ENCODE peak calls at places on chromosomes 11 and 22, in four cellular contexts. I is sigmoid colon, L is NB4, Y is lung. D is an unnamed sample.

GRCh38 chr11:60993611-60994010 is 22.1 kb downstream of the CD6 start:
- DNase-seq in Y (no peak), I (no peak), L (no peak), D (no peak)

GRCh38 chr11:123062892-123063395 is 1.0 kb upstream of the HSPA8 start:
- DNase-seq in Y (no peak), I (no peak), L (peak; percentile 82), D (peak; percentile 62)

GRCh38 chr11:40273192-40273732 is 1186.2 kb downstream of the LRRC4C start:
- DNase-seq in I (no peak), L (no peak), Y (no peak), D (no peak)

GRCh38 chr11:114472661-114473060 is 33.4 kb downstream of the REXO2 start:
- DNase-seq in L (no peak), I (no peak), Y (no peak), D (no peak)

GRCh38 chr11:127651888-127652221 is 651.3 kb upstream of the KIRREL3 start:
- DNase-seq in L (no peak), I (no peak), Y (no peak), D (no peak)

GRCh38 chr22:28706845-28707244 is 27.2 kb upstream of the TTC28 start:
- DNase-seq in I (no peak), Y (no peak), L (no peak), D (no peak)

GRCh38 chr11:11988099-11988651 is 20.3 kb downstream of the DKK3 start:
- DNase-seq in I (peak; percentile 53), L (no peak), Y (no peak), D (peak; percentile 71)

GRCh38 chr11:67563354-67564114 is 20.1 kb upstream of the GSTP1 start:
- DNase-seq in I (peak; percentile 83), Y (no peak), L (no peak), D (peak; percentile 87)

GRCh38 chr11:96054870-96055705 is 131.2 kb upstream of the MTMR2 start:
- DNase-seq in L (peak; percentile 61), I (no peak), Y (no peak), D (peak; percentile 73)

GRCh38 chr11:9906043-9906791 is 242.3 kb downstream of the SWAP70 start:
- DNase-seq in I (no peak), L (no peak), Y (no peak), D (peak; percentile 95)

GRCh38 chr11:1230456-1231395 is 7.9 kb downstream of the MUC5B start:
- DNase-seq in Y (no peak), L (no peak), I (peak; percentile 64), D (no peak)

GRCh38 chr11:126355926-126356897 is 726 bp downstream of the ST3GAL4 start:
- DNase-seq in L (peak; percentile 81), Y (no peak), I (peak; percentile 80), D (peak; percentile 31)

GRCh38 chr11:2745511-2745910 is 45.7 kb upstream of the KCNQ1OT1 start:
- DNase-seq in L (no peak), I (peak; percentile 54), Y (no peak), D (no peak)

GRCh38 chr11:10310301-10310841 is 5.5 kb downstream of the ADM start:
- DNase-seq in Y (no peak), I (no peak), L (no peak), D (peak; percentile 77)

GRCh38 chr22:41479671-41480396 is 10.9 kb downstream of the ACO2 start:
- DNase-seq in Y (no peak), L (no peak), I (no peak), D (peak; percentile 88)

GRCh38 chr11:1113405-1114201 is 38.9 kb downstream of the MUC2 start:
- DNase-seq in I (peak; percentile 55), Y (no peak), L (no peak), D (no peak)

GRCh38 chr11:126824035-126824607 is 176.4 kb downstream of the KIRREL3 start:
- DNase-seq in Y (peak; percentile 29), L (no peak), I (no peak), D (no peak)

GRCh38 chr22:21018314-21018713 is 3.3 kb downstream of the P2RX6 start:
- DNase-seq in L (no peak), I (no peak), Y (no peak), D (no peak)

GRCh38 chr11:393219-394033 is 583 bp upstream of the PKP3 start:
- DNase-seq in I (no peak), L (peak; percentile 62), Y (no peak), D (peak; percentile 70)

GRCh38 chr11:38543311-38543710 is 1945.3 kb upstream of the RAG2 start:
- DNase-seq in Y (no peak), I (no peak), L (no peak), D (peak; percentile 82)

GRCh38 chr22:19941365-19942070 is at the start of the genes COMT and TXNRD2:
- DNase-seq in I (peak; percentile 82), Y (peak; percentile 67), L (peak; percentile 83), D (peak; percentile 60)

GRCh38 chr11:128379587-128380279 is 207.6 kb downstream of the ETS1 start:
- DNase-seq in I (no peak), L (no peak), Y (no peak), D (no peak)

GRCh38 chr22:37183432-37184379 is 4.3 kb downstream of the C1QTNF6 start:
- DNase-seq in Y (no peak), L (no peak), I (peak; percentile 57), D (no peak)

GRCh38 chr22:37180531-37181231 is 7.4 kb downstream of the C1QTNF6 start:
- DNase-seq in Y (no peak), L (no peak), I (peak; percentile 60), D (no peak)

GRCh38 chr22:37181681-37182080 is 6.4 kb downstream of the C1QTNF6 start:
- DNase-seq in Y (no peak), I (no peak), L (no peak), D (no peak)

GRCh38 chr22:37182949-37183245 is 5.2 kb downstream of the C1QTNF6 start:
- DNase-seq in L (no peak), Y (no peak), I (peak; percentile 41), D (no peak)

GRCh38 chr22:37182101-37182948 is 5.7 kb downstream of the C1QTNF6 start:
- DNase-seq in Y (no peak), I (peak; percentile 47), L (no peak), D (no peak)
- TF ChIP-seq CTCF in Y (no peak), I (no peak), L (no peak), D (no peak)

GRCh38 chr11:119983240-119983732 is 154.6 kb downstream of the TRIM29 start:
- DNase-seq in I (no peak), Y (no peak), L (no peak), D (no peak)
- TF ChIP-seq CTCF in I (no peak), Y (no peak), L (peak; percentile 17), D (no peak)

GRCh38 chr11:120318906-120319305 is 6.2 kb upstream of the TLCD5 start:
- DNase-seq in Y (no peak), I (no peak), L (no peak), D (no peak)
- TF ChIP-seq CTCF in Y (no peak), I (no peak), L (no peak), D (no peak)

GRCh38 chr11:64317325-64317960 is at the start of gene TRMT112:
- DNase-seq in L (peak; percentile 99), Y (peak; percentile 98), I (peak; percentile 99), D (peak; percentile 99)
- TF ChIP-seq CTCF in L (no peak), Y (no peak), I (no peak), D (no peak)

GRCh38 chr11:129995163-129995562 is 7.5 kb downstream of the PRDM10 start:
- DNase-seq in I (no peak), Y (no peak), L (no peak), D (no peak)

GRCh38 chr11:129987950-129988349 is 14.7 kb downstream of the PRDM10 start:
- DNase-seq in Y (no peak), I (no peak), L (no peak), D (no peak)

GRCh38 chr11:129996113-129996870 is 6.3 kb downstream of the PRDM10 start:
- DNase-seq in I (peak; percentile 75), Y (no peak), L (no peak), D (no peak)

GRCh38 chr11:129989437-129989836 is 13.2 kb downstream of the PRDM10 start:
- DNase-seq in Y (no peak), I (no peak), L (no peak), D (no peak)

DNA sequence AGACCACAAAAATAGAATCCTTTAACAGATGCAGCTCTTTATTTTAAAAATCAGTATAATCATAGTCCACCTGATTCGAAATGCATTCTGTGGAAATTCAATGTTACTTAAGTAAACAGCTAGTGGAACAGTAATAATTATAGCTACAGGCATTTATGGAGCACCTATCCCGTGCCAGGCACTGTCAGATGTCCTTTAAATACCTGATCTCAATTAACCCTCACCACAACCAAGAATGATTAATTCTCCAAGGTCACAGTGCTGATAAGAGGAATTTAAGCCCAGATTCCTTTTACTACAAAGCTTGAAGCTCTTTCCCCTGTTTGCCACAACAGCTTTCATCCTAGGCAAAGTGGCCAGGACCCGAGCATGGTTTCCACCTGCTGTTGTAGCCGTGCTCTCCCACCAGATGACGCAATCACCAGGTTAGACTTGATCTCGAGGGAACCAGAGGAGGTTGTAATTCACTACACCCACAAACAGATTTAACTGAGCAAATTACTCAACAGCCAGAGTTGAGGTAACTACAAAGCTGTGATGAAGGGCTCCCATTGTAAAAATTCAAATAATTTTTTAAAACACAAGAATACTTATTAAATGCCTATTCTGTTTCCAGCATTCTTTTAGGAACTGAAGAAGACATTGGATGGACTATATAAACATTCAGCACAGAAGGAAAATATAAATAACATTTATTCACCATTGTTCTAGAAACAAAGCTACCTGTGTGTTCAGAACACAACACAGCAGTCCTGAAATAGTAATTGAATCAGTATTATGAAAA is 10.3 kb downstream of the PRDM10 start:
- DNase-seq in Y (peak; percentile 41), L (peak; percentile 81), I (no peak), D (peak; percentile 55)
- TF ChIP-seq CTCF in Y (no peak), L (peak; percentile 15), I (no peak), D (peak; percentile 39)

GRCh38 chr11:62588966-62589637 is 2.2 kb downstream of the TUT1 start:
- DNase-seq in I (no peak), L (peak; percentile 44), Y (no peak), D (peak; percentile 55)
- TF ChIP-seq CTCF in I (no peak), L (peak; percentile 46), Y (no peak), D (peak; percentile 59)

GRCh38 chr11:75557649-75558494 is 4.2 kb upstream of the SERPINH1 start:
- DNase-seq in L (no peak), I (peak; percentile 89), Y (peak; percentile 78), D (peak; percentile 94)

GRCh38 chr11:75553182-75553581 is 8.9 kb upstream of the SERPINH1 start:
- DNase-seq in L (no peak), I (peak; percentile 68), Y (no peak), D (no peak)

GRCh38 chr11:75555079-75555811 is 6.8 kb upstream of the SERPINH1 start:
- DNase-seq in I (peak; percentile 60), Y (no peak), L (no peak), D (no peak)

GRCh38 chr11:75554258-75555022 is 7.6 kb upstream of the SERPINH1 start:
- DNase-seq in I (peak; percentile 99), L (no peak), Y (peak; percentile 74), D (peak; percentile 100)

GRCh38 chr11:75553889-75554257 is 8.2 kb upstream of the SERPINH1 start:
- DNase-seq in I (no peak), L (no peak), Y (no peak), D (no peak)
- TF ChIP-seq CTCF in I (no peak), L (no peak), Y (no peak), D (no peak)

GRCh38 chr11:121661796-121662508 is 209.2 kb upstream of the SORL1-AS1 start:
- DNase-seq in L (no peak), Y (no peak), I (no peak), D (peak; percentile 84)
- TF ChIP-seq CTCF in L (no peak), Y (no peak), I (no peak), D (peak; percentile 37)